ENCODE peak calls at places on chromosomes 1 and 21, in seven cellular contexts. K is EH, X is T47D, J is naive B cell, P is GM13976, S is NCI-H345, Y is neural progenitor cell. W is an unnamed sample.

GRCh38 chr21:44013380-44014088 is 1.4 kb downstream of the TRAPPC10 start:
- DNase-seq in J (peak), K (no peak), P (no peak), S (peak), Y (no peak), X (no peak), W (peak)

GRCh38 chr1:108657701-108658100 is 3.2 kb downstream of the HENMT1 start:
- DNase-seq in J (no peak), K (no peak), S (no peak), Y (no peak), P (no peak), X (no peak), W (no peak)

GRCh38 chr1:175536369-175536768 is 207.0 kb downstream of the TNR start:
- DNase-seq in X (no peak), J (no peak), K (no peak), P (no peak), Y (no peak), S (no peak), W (no peak)

GRCh38 chr1:85577421-85578320 is 2.9 kb upstream of the CCN1 start:
- DNase-seq in S (no peak), P (peak), J (no peak), K (no peak), Y (peak), X (peak), W (no peak)

GRCh38 chr1:118115567-118116272 is 69.3 kb downstream of the SPAG17 start:
- DNase-seq in X (no peak), K (peak), P (no peak), Y (no peak), J (no peak), S (no peak), W (no peak)

GRCh38 chr1:183289104-183289503 is 103.0 kb downstream of the LAMC2 start:
- DNase-seq in J (no peak), X (no peak), P (no peak), K (no peak), Y (no peak), S (no peak), W (no peak)

GRCh38 chr1:47187926-47188250 is 1.9 kb downstream of the PDZK1IP1 start:
- DNase-seq in Y (no peak), S (no peak), K (no peak), X (no peak), J (no peak), P (no peak), W (no peak)

GRCh38 chr1:202017385-202018225 is 7.2 kb downstream of the ELF3 start:
- DNase-seq in P (no peak), J (no peak), K (no peak), S (peak), X (peak), Y (peak), W (no peak)

GRCh38 chr1:9384751-9385245 is 92.1 kb downstream of the SPSB1 start:
- DNase-seq in S (no peak), K (peak), P (no peak), Y (no peak), J (no peak), X (peak), W (no peak)

GRCh38 chr1:37497832-37498231 is 16.7 kb downstream of the MEAF6 start:
- DNase-seq in K (no peak), Y (no peak), P (no peak), S (peak), J (no peak), X (peak), W (no peak)

GRCh38 chr21:39531777-39532333 is 80.1 kb downstream of the SH3BGR start:
- DNase-seq in P (no peak), Y (no peak), K (no peak), S (peak), X (peak), J (no peak), W (no peak)

GRCh38 chr1:156797212-156797871 is 19.3 kb downstream of the SH2D2A start:
- DNase-seq in S (peak), P (peak), K (peak), J (peak), X (peak), Y (peak), W (no peak)